ENCODE peak calls at places on chromosomes 4 and X, in five cellular contexts. One of them, this sample, is unnamed.

GRCh38 chr4:8289956-8290700 is 20.6 kb downstream of the HTRA3 start:
- DNase-seq in HCT116: no peak
- DNase-seq in K562: no peak
- DNase-seq in GM12878: no peak
- DNase-seq in H1: no peak
- DNase-seq in this sample: no peak

GRCh38 chr4:185535818-185536729 is 767 bp upstream of the PDLIM3 start:
- DNase-seq in HCT116: no peak
- DNase-seq in K562: no peak
- DNase-seq in GM12878: no peak
- DNase-seq in H1: no peak
- DNase-seq in this sample: no peak

GRCh38 chr4:139099366-139099982 is 77.5 kb downstream of the ELF2 start:
- DNase-seq in HCT116: peak; percentile 84
- DNase-seq in K562: peak; percentile 90
- DNase-seq in GM12878: peak; percentile 45
- DNase-seq in H1: peak; percentile 73
- DNase-seq in this sample: peak; percentile 76

GRCh38 chrX:73964607-73965006 is 339.4 kb upstream of the ZCCHC13 start:
- DNase-seq in HCT116: no peak
- DNase-seq in K562: no peak
- DNase-seq in GM12878: no peak
- DNase-seq in H1: no peak
- DNase-seq in this sample: no peak

GRCh38 chrX:45781901-45782553 is 581.4 kb upstream of the DIPK2B start:
- DNase-seq in HCT116: no peak
- DNase-seq in K562: peak; percentile 9
- DNase-seq in GM12878: no peak
- DNase-seq in H1: no peak
- DNase-seq in this sample: no peak

GRCh38 chr4:174681723-174682300 is 147.2 kb downstream of the GLRA3 start:
- DNase-seq in HCT116: no peak
- DNase-seq in K562: peak; percentile 93
- DNase-seq in GM12878: no peak
- DNase-seq in H1: no peak
- DNase-seq in this sample: no peak

GRCh38 chr4:26907731-26908599 is 47.3 kb downstream of the STIM2 start:
- DNase-seq in HCT116: no peak
- DNase-seq in K562: no peak
- DNase-seq in GM12878: no peak
- DNase-seq in H1: no peak
- DNase-seq in this sample: no peak

GRCh38 chrX:39730671-39731389 is 366.9 kb downstream of the BCOR start:
- DNase-seq in HCT116: no peak
- DNase-seq in K562: peak; percentile 68
- DNase-seq in GM12878: no peak
- DNase-seq in H1: peak; percentile 60
- DNase-seq in this sample: peak; percentile 88

GRCh38 chrX:123489011-123489410 is 243.8 kb downstream of the THOC2 start:
- DNase-seq in HCT116: no peak
- DNase-seq in K562: no peak
- DNase-seq in GM12878: no peak
- DNase-seq in H1: no peak
- DNase-seq in this sample: no peak

GRCh38 chr4:152678841-152679240 is 956 bp downstream of the TMEM154 start:
- DNase-seq in HCT116: no peak
- DNase-seq in K562: no peak
- DNase-seq in GM12878: no peak
- DNase-seq in H1: no peak
- DNase-seq in this sample: no peak

GRCh38 chr4:8745828-8746225 is 125.8 kb downstream of the HMX1 start:
- DNase-seq in HCT116: no peak
- DNase-seq in K562: no peak
- DNase-seq in GM12878: no peak
- DNase-seq in H1: peak; percentile 41
- DNase-seq in this sample: no peak

GRCh38 chr4:54495091-54495490 is 162.7 kb upstream of the KIT start:
- DNase-seq in HCT116: no peak
- DNase-seq in K562: no peak
- DNase-seq in GM12878: no peak
- DNase-seq in H1: no peak
- DNase-seq in this sample: no peak

GRCh38 chrX:1112321-1112720 is 100.1 kb downstream of the CRLF2 start:
- DNase-seq in HCT116: no peak
- DNase-seq in K562: no peak
- DNase-seq in GM12878: no peak
- DNase-seq in H1: no peak
- DNase-seq in this sample: no peak

GRCh38 chr4:147617173-147617840 is at the start of gene TMEM184C:
- DNase-seq in HCT116: peak; percentile 90
- DNase-seq in K562: peak; percentile 97
- DNase-seq in GM12878: peak; percentile 89
- DNase-seq in H1: peak; percentile 97
- DNase-seq in this sample: peak; percentile 87

GRCh38 chrX:112642349-112642748 is 37.4 kb downstream of the LHFPL1 start:
- DNase-seq in HCT116: peak; percentile 21
- DNase-seq in K562: peak; percentile 49
- DNase-seq in GM12878: no peak
- DNase-seq in H1: peak; percentile 46
- DNase-seq in this sample: peak; percentile 54

GRCh38 chr4:20327808-20328207 is 76.1 kb downstream of the SLIT2 start:
- DNase-seq in HCT116: no peak
- DNase-seq in K562: no peak
- DNase-seq in GM12878: no peak
- DNase-seq in H1: no peak
- DNase-seq in this sample: no peak

GRCh38 chrX:5402461-5402860 is 826.2 kb downstream of the NLGN4X start:
- DNase-seq in HCT116: no peak
- DNase-seq in K562: no peak
- DNase-seq in GM12878: no peak
- DNase-seq in H1: no peak
- DNase-seq in this sample: no peak

GRCh38 chr4:159401791-159402380 is 299.0 kb downstream of the RAPGEF2 start:
- DNase-seq in HCT116: no peak
- DNase-seq in K562: no peak
- DNase-seq in GM12878: no peak
- DNase-seq in H1: no peak
- DNase-seq in this sample: no peak

DNA sequence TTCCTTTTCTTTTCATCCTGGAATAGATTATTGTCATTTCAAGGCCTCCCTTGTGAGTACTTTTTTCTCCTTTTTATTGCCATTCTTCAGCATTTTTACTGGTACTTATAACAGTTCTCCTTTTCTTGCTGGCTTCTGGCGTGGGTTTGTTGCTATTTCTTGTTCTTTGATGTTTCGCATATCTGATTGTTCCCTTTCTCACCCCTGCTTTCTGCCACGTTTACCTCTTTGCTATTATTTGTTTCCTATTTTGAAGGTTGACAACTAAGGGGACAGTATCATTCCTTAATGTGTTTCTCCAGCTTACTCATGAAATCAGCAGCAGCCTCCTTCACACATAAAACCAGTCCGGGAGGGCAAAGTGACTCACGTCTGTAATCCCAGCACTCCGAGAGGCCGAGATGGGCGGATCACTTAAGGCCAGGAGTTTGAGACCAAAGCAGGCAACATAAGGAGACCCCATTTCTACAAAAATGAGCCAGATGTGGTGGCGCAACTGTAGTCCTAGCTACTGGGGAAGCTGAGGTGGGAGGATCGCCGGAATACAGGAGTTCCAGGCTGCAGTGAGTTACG is 72.6 kb downstream of the DMD start:
- DNase-seq in HCT116: no peak
- DNase-seq in K562: no peak
- DNase-seq in GM12878: no peak
- DNase-seq in H1: no peak
- DNase-seq in this sample: no peak
- TF ChIP-seq YY1 in HCT116: no peak
- TF ChIP-seq YY1 in K562: no peak
- TF ChIP-seq YY1 in GM12878: no peak
- TF ChIP-seq YY1 in H1: no peak
- TF ChIP-seq YY1 in this sample: no peak

GRCh38 chr4:38577482-38577881 is 86.5 kb upstream of the KLF3 start:
- DNase-seq in HCT116: no peak
- DNase-seq in K562: no peak
- DNase-seq in GM12878: no peak
- DNase-seq in H1: no peak
- DNase-seq in this sample: no peak
- H3K9ac ChIP-seq in HCT116: no peak overlapping the region
- H3K9ac ChIP-seq in K562: no peak overlapping the region
- H3K9ac ChIP-seq in GM12878: no peak overlapping the region
- H3K9ac ChIP-seq in H1: no peak overlapping the region
- H3K9ac ChIP-seq in this sample: no peak overlapping the region

GRCh38 chrX:43962636-43963035 is 10.6 kb downstream of the NDP start:
- DNase-seq in HCT116: no peak
- DNase-seq in K562: no peak
- DNase-seq in GM12878: no peak
- DNase-seq in H1: no peak
- DNase-seq in this sample: no peak
- TF ChIP-seq ZNF274 in HCT116: no peak
- TF ChIP-seq ZNF274 in K562: no peak
- TF ChIP-seq ZNF274 in GM12878: no peak
- TF ChIP-seq ZNF274 in H1: no peak
- TF ChIP-seq ZNF274 in this sample: no peak

GRCh38 chr4:17094209-17094608 is 195.8 kb upstream of the LDB2 start:
- DNase-seq in HCT116: no peak
- DNase-seq in K562: no peak
- DNase-seq in GM12878: no peak
- DNase-seq in H1: no peak
- DNase-seq in this sample: no peak
- TF ChIP-seq YY1 in HCT116: no peak
- TF ChIP-seq YY1 in K562: no peak
- TF ChIP-seq YY1 in GM12878: no peak
- TF ChIP-seq YY1 in H1: no peak
- TF ChIP-seq YY1 in this sample: no peak

DNA sequence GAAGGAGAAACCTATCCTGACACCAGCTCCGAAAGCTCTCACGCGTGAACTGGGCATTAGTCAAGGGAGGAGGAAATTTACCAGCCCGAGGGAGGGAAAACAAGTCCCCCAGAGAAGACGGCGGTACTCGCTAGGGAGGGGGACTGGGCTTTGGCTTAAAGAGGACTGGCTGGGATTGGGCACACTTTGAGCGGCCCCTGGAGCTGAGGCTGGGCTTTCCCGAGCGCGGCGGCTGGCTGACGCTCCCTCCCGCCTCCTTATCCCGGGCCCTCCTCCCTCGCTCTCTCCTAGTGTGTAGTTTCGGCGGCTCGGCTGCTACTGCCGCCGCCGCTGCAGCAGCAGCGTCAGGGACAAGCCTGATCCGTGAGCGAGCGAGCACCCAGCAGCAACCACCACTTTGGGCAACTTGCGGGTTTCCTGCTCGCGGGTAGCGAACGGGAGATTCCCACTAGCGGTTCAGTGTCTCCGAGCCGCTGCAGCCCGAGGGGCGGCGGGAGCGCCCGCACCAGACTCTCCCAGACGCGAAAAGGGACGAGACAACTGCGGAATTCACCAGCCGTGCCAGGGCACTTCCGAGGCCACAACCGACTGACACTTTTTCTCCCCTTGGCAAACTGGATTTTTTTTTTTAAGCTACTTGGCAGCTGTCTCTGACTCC is 677 bp upstream of the PCDH7 start:
- DNase-seq in HCT116: no peak
- DNase-seq in K562: no peak
- DNase-seq in GM12878: no peak
- DNase-seq in H1: peak; percentile 77
- DNase-seq in this sample: peak; percentile 43
- H3K9ac ChIP-seq in HCT116: no peak overlapping the region
- H3K9ac ChIP-seq in K562: no peak overlapping the region
- H3K9ac ChIP-seq in GM12878: no peak overlapping the region
- H3K9ac ChIP-seq in H1: no peak overlapping the region
- H3K9ac ChIP-seq in this sample: peak overlapping the region; percentile 85

GRCh38 chr4:142281999-142282398 is 564.1 kb downstream of the INPP4B start:
- DNase-seq in HCT116: no peak
- DNase-seq in K562: no peak
- DNase-seq in GM12878: no peak
- DNase-seq in H1: no peak
- DNase-seq in this sample: no peak
- TF ChIP-seq ZNF274 in HCT116: no peak
- TF ChIP-seq ZNF274 in K562: no peak
- TF ChIP-seq ZNF274 in GM12878: no peak
- TF ChIP-seq ZNF274 in H1: no peak
- TF ChIP-seq ZNF274 in this sample: no peak

GRCh38 chrX:7192871-7193270 is 44.9 kb upstream of the PUDP start:
- DNase-seq in HCT116: no peak
- DNase-seq in K562: no peak
- DNase-seq in GM12878: no peak
- DNase-seq in H1: no peak
- DNase-seq in this sample: no peak

GRCh38 chrX:7194606-7195005 is 46.7 kb upstream of the PUDP start:
- DNase-seq in HCT116: no peak
- DNase-seq in K562: no peak
- DNase-seq in GM12878: no peak
- DNase-seq in H1: no peak
- DNase-seq in this sample: no peak

GRCh38 chrX:7190157-7190556 is 42.2 kb upstream of the PUDP start:
- DNase-seq in HCT116: no peak
- DNase-seq in K562: no peak
- DNase-seq in GM12878: no peak
- DNase-seq in H1: no peak
- DNase-seq in this sample: no peak

DNA sequence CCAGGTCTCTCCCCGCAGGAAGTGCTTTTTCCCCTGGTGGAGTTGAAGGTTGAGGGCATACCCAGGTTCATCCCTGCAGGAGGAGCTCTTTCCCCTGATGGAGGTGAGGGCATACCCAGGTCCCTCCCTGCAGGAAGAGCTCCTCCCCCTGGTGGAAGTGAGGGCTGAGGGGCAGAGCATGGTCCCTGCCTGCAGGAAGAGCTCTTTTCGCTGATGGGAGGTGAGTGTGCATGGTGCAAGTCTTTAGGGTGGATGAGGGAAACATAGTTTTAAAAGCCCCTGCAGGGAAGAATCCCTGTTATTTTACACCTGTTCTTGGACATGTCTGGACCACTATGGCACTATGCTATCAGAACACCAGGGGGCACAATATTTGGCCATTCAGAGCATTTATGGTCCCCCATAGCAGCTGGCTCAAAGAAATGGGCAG is 43.7 kb upstream of the PUDP start:
- DNase-seq in HCT116: no peak
- DNase-seq in K562: no peak
- DNase-seq in GM12878: no peak
- DNase-seq in H1: peak; percentile 45
- DNase-seq in this sample: no peak
- TF ChIP-seq YY1 in HCT116: no peak
- TF ChIP-seq YY1 in K562: no peak
- TF ChIP-seq YY1 in GM12878: no peak
- TF ChIP-seq YY1 in H1: no peak
- TF ChIP-seq YY1 in this sample: no peak

DNA sequence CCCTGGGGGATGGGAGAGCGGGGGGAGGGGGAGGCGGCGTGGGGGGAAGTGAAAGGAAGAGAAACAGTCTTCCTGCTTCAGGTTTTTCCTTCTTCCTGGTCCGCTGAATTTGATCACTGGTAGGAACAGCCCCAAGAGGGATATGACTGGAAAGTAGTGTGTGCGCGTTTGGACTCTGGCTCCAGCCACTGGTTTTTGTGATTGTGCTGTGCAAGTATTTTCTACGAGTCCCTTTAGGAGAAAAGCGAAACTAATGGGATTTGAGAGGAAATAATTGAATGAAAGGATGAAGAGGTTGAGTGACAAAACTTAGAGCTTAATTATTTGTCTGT is 836 bp downstream of the PRRG1 start:
- DNase-seq in HCT116: no peak
- DNase-seq in K562: no peak
- DNase-seq in GM12878: no peak
- DNase-seq in H1: no peak
- DNase-seq in this sample: no peak
- H3K9ac ChIP-seq in HCT116: peak overlapping the region; percentile 79
- H3K9ac ChIP-seq in K562: peak overlapping the region; percentile 72
- H3K9ac ChIP-seq in GM12878: no peak overlapping the region
- H3K9ac ChIP-seq in H1: no peak overlapping the region
- H3K9ac ChIP-seq in this sample: peak overlapping the region; percentile 85